ENCODE peak calls at places on chromosomes 7 and 10, in six cellular contexts. Y, A, N, B, T and E are unnamed samples.

GRCh38 chr10:109698121-109698520 is 225.2 kb downstream of the XPNPEP1 start:
- DNase-seq in Y (no peak), A (no peak), N (no peak), B (no peak), T (no peak), E (no peak)

GRCh38 chr7:130988443-130988842 is 254.4 kb upstream of the KLF14 start:
- DNase-seq in Y (no peak), A (no peak), N (no peak), B (no peak), T (no peak), E (no peak)

GRCh38 chr7:3895341-3895740 is 594.3 kb downstream of the SDK1 start:
- DNase-seq in Y (no peak), A (no peak), N (no peak), B (no peak), T (no peak), E (no peak)

GRCh38 chr10:8331896-8332729 is 277.6 kb downstream of the GATA3 start:
- DNase-seq in Y (peak; percentile 86), A (peak; percentile 34), N (peak; percentile 18), B (peak; percentile 10), T (peak; percentile 59), E (peak; percentile 88)

GRCh38 chr7:1431644-1432380 is 27.5 kb downstream of the MICALL2 start:
- DNase-seq in Y (no peak), A (no peak), N (no peak), B (no peak), T (no peak), E (no peak)

GRCh38 chr10:21318768-21319167 is 206.7 kb downstream of the SKIDA1 start:
- DNase-seq in Y (no peak), A (no peak), N (no peak), B (no peak), T (no peak), E (no peak)

GRCh38 chr7:18890134-18890533 is 227.3 kb downstream of the TWIST1 start:
- DNase-seq in Y (peak; percentile 47), A (no peak), N (no peak), B (no peak), T (no peak), E (no peak)

GRCh38 chr10:94006591-94007550 is 13.1 kb downstream of the PLCE1 start:
- DNase-seq in Y (no peak), A (no peak), N (peak; percentile 45), B (no peak), T (no peak), E (no peak)

GRCh38 chr10:5563991-5564536 is 39.3 kb downstream of the CALML3 start:
- DNase-seq in Y (peak; percentile 93), A (no peak), N (peak; percentile 9), B (no peak), T (peak; percentile 44), E (no peak)

GRCh38 chr10:35409094-35409582 is 72.8 kb downstream of the CCNY start:
- DNase-seq in Y (peak; percentile 84), A (no peak), N (peak; percentile 83), B (no peak), T (no peak), E (no peak)

GRCh38 chr10:77165445-77166316 is 471.9 kb downstream of the KCNMA1 start:
- DNase-seq in Y (peak; percentile 68), A (peak; percentile 40), N (peak; percentile 54), B (no peak), T (no peak), E (peak; percentile 68)

GRCh38 chr10:65565246-65565645 is 1360.6 kb upstream of the LRRTM3 start:
- DNase-seq in Y (no peak), A (no peak), N (no peak), B (no peak), T (no peak), E (no peak)

GRCh38 chr10:78301481-78301880 is 267.8 kb downstream of the RPS24 start:
- DNase-seq in Y (no peak), A (no peak), N (no peak), B (no peak), T (no peak), E (no peak)

GRCh38 chr10:78302989-78303854 is 269.6 kb downstream of the RPS24 start:
- DNase-seq in Y (peak; percentile 88), A (peak; percentile 97), N (peak; percentile 96), B (peak; percentile 75), T (peak; percentile 98), E (peak; percentile 91)

GRCh38 chr10:78300526-78300925 is 266.9 kb downstream of the RPS24 start:
- DNase-seq in Y (no peak), A (no peak), N (no peak), B (no peak), T (no peak), E (peak; percentile 25)

GRCh38 chr10:78302739-78302988 is 269.0 kb downstream of the RPS24 start:
- DNase-seq in Y (no peak), A (no peak), N (no peak), B (no peak), T (no peak), E (no peak)

DNA sequence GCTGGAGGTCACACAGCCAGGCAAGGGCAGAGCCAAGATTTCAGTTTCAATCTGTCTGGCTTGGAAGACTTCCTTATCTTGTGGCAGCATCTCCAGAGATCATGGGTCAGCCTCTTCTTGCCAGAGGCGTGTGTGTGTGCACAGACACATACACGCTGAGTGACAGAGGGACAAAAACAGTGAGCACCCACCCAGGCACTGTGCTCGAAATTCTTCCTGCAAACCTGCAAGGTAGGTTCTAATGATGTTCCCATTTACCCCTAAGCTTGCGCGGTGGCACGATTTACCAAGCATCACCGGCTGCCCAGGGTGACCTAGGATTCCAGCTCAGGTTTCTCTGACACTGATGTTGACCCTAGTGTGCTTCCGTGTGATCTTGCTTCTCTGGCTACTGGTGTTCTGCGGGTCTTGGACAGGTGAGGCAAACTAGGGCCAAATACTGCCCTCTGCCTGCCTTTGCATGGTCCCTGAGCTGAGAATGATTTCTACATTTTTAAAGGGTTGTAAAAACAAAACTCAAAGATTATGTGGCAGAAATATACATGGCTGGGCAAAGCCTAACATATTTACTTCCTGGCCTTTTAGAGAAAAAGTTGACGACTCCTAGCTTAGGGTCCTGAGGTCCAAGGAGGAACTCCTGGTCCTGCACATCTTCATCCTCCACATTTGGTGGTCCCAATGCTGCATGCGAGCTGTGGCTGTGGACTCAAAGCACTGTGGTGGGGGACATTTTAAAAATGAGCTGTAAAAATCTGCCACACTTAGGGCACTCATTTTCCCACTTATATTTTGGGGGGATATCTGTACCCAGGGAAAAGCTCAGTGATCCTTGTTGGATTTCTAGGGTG is 268.5 kb downstream of the RPS24 start:
- DNase-seq in Y (no peak), A (no peak), N (no peak), B (no peak), T (no peak), E (no peak)
- H3K27ac ChIP-seq in Y (no peak overlapping the region), A (peak overlapping the region; percentile 93), N (peak overlapping the region; percentile 91), B (peak overlapping the region; percentile 82), T (peak overlapping the region; percentile 86), E (peak overlapping the region; percentile 92)

GRCh38 chr7:72213769-72214168 is 198.4 kb downstream of the CALN1 start:
- DNase-seq in Y (no peak), A (no peak), N (no peak), B (no peak), T (no peak), E (no peak)
- H3K27ac ChIP-seq in Y (no peak overlapping the region), A (no peak overlapping the region), N (no peak overlapping the region), B (no peak overlapping the region), T (no peak overlapping the region), E (no peak overlapping the region)

DNA sequence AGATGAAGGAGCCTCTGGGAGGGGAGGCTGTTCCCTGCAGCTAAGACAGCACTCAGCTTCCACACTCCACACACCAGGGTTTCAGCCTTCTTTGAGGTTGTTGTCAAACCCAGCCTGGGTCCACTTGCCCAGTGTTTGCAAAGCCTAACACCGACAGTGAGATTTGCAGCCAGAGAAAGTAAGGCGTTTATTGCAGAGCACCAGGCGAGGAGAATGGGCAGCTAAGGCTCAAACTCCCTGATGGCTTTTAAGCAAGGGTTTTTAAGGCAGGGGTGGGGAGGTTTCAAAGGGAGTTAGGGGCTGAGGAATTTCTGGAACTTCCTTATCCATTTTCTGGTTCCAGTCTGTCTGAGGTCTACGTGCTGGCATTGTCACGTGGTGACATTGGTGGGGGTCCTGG is 4.7 kb upstream of the ZNF775 start:
- DNase-seq in Y (no peak), A (no peak), N (no peak), B (no peak), T (no peak), E (no peak)
- H3K27ac ChIP-seq in Y (no peak overlapping the region), A (no peak overlapping the region), N (no peak overlapping the region), B (no peak overlapping the region), T (no peak overlapping the region), E (peak overlapping the region; percentile 59)

GRCh38 chr7:8785081-8785480 is 351.7 kb downstream of the NXPH1 start:
- DNase-seq in Y (no peak), A (no peak), N (no peak), B (no peak), T (no peak), E (no peak)

GRCh38 chr7:8781166-8781565 is 347.8 kb downstream of the NXPH1 start:
- DNase-seq in Y (no peak), A (no peak), N (no peak), B (no peak), T (no peak), E (no peak)

DNA sequence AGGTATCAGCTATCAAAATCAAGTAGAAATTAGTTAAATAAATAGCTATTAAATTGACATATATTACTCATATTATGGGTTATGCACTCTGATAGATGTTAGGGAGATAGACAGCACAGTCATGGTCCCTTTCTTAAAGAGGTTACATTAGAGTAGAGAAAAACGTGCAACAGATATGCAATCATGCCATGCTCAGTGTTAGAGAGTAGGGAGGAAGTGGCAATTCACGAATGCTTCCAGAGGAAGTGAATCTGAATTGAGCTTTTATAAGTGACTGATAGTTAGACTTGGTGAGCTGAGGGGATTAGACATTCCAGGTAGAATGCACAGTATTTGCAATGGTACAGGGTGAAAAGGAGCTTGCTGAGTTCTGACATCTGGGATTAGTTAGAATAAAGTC is 349.8 kb downstream of the NXPH1 start:
- DNase-seq in Y (no peak), A (no peak), N (no peak), B (no peak), T (no peak), E (no peak)
- H3K27ac ChIP-seq in Y (no peak overlapping the region), A (no peak overlapping the region), N (no peak overlapping the region), B (no peak overlapping the region), T (no peak overlapping the region), E (no peak overlapping the region)

DNA sequence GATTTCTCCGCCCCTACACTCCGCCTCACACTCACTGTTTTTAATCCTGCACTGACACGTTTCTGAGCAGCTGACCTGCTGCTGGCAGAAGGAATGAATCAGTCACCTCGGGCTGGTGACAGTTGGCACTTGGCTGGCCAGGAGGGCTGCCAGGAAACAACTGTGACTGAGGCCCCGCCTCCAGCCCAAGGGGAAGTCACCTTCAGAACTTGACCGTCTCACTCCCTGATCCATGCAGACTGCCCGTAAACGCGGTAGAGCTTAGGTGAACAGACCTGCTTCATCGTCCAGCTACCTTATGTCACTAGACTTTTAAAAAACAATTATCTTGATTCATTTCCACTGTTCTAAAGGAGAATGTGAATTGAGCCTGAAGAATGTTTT is 107.5 kb downstream of the DOCK1 start:
- DNase-seq in Y (peak; percentile 87), A (no peak), N (peak; percentile 95), B (peak; percentile 38), T (peak; percentile 88), E (no peak)
- H3K27ac ChIP-seq in Y (no peak overlapping the region), A (no peak overlapping the region), N (peak overlapping the region; percentile 70), B (peak overlapping the region; percentile 6), T (no peak overlapping the region), E (peak overlapping the region; percentile 83)